ENCODE peak calls at places on chromosome 15, in ten cellular contexts. One of them, this sample, is unnamed.

GRCh38 chr15:78133801-78134200 is 2.6 kb upstream of the CIB2 start:
- DNase-seq in pancreas: no peak
- DNase-seq in right cardiac atrium: no peak
- DNase-seq in Peyer's patch: no peak
- DNase-seq in kidney: no peak
- DNase-seq in cardiac muscle cell: no peak
- DNase-seq in tibial artery: no peak
- DNase-seq in A549: no peak
- DNase-seq in HCT116: no peak
- DNase-seq in ovary: no peak
- DNase-seq in this sample: no peak

GRCh38 chr15:52642386-52643361 is 36.5 kb downstream of the ATOSA start:
- DNase-seq in pancreas: no peak
- DNase-seq in right cardiac atrium: no peak
- DNase-seq in Peyer's patch: no peak
- DNase-seq in kidney: no peak
- DNase-seq in cardiac muscle cell: no peak
- DNase-seq in tibial artery: no peak
- DNase-seq in A549: no peak
- DNase-seq in HCT116: no peak
- DNase-seq in ovary: no peak
- DNase-seq in this sample: no peak

GRCh38 chr15:71078506-71079207 is 36.6 kb upstream of the THSD4 start:
- DNase-seq in pancreas: no peak
- DNase-seq in right cardiac atrium: no peak
- DNase-seq in Peyer's patch: no peak
- DNase-seq in kidney: no peak
- DNase-seq in cardiac muscle cell: no peak
- DNase-seq in tibial artery: no peak
- DNase-seq in A549: no peak
- DNase-seq in HCT116: no peak
- DNase-seq in ovary: no peak
- DNase-seq in this sample: no peak

GRCh38 chr15:27601239-27601942 is 497.7 kb downstream of the OCA2 start:
- DNase-seq in pancreas: no peak
- DNase-seq in right cardiac atrium: no peak
- DNase-seq in Peyer's patch: no peak
- DNase-seq in kidney: no peak
- DNase-seq in cardiac muscle cell: peak; percentile 35
- DNase-seq in tibial artery: no peak
- DNase-seq in A549: peak; percentile 64
- DNase-seq in HCT116: no peak
- DNase-seq in ovary: no peak
- DNase-seq in this sample: no peak

GRCh38 chr15:96416218-96416933 is 85.9 kb downstream of the NR2F2 start:
- DNase-seq in pancreas: no peak
- DNase-seq in right cardiac atrium: peak; percentile 71
- DNase-seq in Peyer's patch: no peak
- DNase-seq in kidney: peak; percentile 74
- DNase-seq in cardiac muscle cell: no peak
- DNase-seq in tibial artery: no peak
- DNase-seq in A549: no peak
- DNase-seq in HCT116: no peak
- DNase-seq in ovary: no peak
- DNase-seq in this sample: no peak

GRCh38 chr15:76431936-76432335 is 95.4 kb downstream of the ISL2 start:
- DNase-seq in pancreas: no peak
- DNase-seq in right cardiac atrium: no peak
- DNase-seq in Peyer's patch: no peak
- DNase-seq in kidney: no peak
- DNase-seq in cardiac muscle cell: peak; percentile 69
- DNase-seq in tibial artery: no peak
- DNase-seq in A549: no peak
- DNase-seq in HCT116: no peak
- DNase-seq in ovary: no peak
- DNase-seq in this sample: no peak

GRCh38 chr15:78421241-78421994 is 16.6 kb upstream of the IREB2 start:
- DNase-seq in pancreas: no peak
- DNase-seq in right cardiac atrium: no peak
- DNase-seq in Peyer's patch: no peak
- DNase-seq in kidney: no peak
- DNase-seq in cardiac muscle cell: no peak
- DNase-seq in tibial artery: no peak
- DNase-seq in A549: no peak
- DNase-seq in HCT116: no peak
- DNase-seq in ovary: no peak
- DNase-seq in this sample: no peak

GRCh38 chr15:42826251-42826890 is 89.4 kb upstream of the CDAN1 start:
- DNase-seq in pancreas: no peak
- DNase-seq in right cardiac atrium: no peak
- DNase-seq in Peyer's patch: no peak
- DNase-seq in kidney: no peak
- DNase-seq in cardiac muscle cell: no peak
- DNase-seq in tibial artery: no peak
- DNase-seq in A549: no peak
- DNase-seq in HCT116: no peak
- DNase-seq in ovary: no peak
- DNase-seq in this sample: no peak

GRCh38 chr15:70281811-70282307 is 184.1 kb upstream of the TLE3 start:
- DNase-seq in pancreas: no peak
- DNase-seq in right cardiac atrium: no peak
- DNase-seq in Peyer's patch: peak; percentile 34
- DNase-seq in kidney: no peak
- DNase-seq in cardiac muscle cell: no peak
- DNase-seq in tibial artery: no peak
- DNase-seq in A549: no peak
- DNase-seq in HCT116: no peak
- DNase-seq in ovary: no peak
- DNase-seq in this sample: peak; percentile 50

GRCh38 chr15:38555686-38556334 is 8.8 kb downstream of the RASGRP1 start:
- DNase-seq in pancreas: no peak
- DNase-seq in right cardiac atrium: no peak
- DNase-seq in Peyer's patch: no peak
- DNase-seq in kidney: no peak
- DNase-seq in cardiac muscle cell: no peak
- DNase-seq in tibial artery: no peak
- DNase-seq in A549: no peak
- DNase-seq in HCT116: no peak
- DNase-seq in ovary: no peak
- DNase-seq in this sample: no peak

GRCh38 chr15:70922119-70922518 is 29.5 kb downstream of the LRRC49 start:
- DNase-seq in pancreas: no peak
- DNase-seq in right cardiac atrium: no peak
- DNase-seq in Peyer's patch: no peak
- DNase-seq in kidney: no peak
- DNase-seq in cardiac muscle cell: no peak
- DNase-seq in tibial artery: no peak
- DNase-seq in A549: no peak
- DNase-seq in HCT116: no peak
- DNase-seq in ovary: no peak
- DNase-seq in this sample: no peak

GRCh38 chr15:58546635-58547627 is 115.1 kb downstream of the LIPC start:
- DNase-seq in pancreas: peak; percentile 69
- DNase-seq in right cardiac atrium: peak; percentile 84
- DNase-seq in Peyer's patch: no peak
- DNase-seq in kidney: peak; percentile 84
- DNase-seq in cardiac muscle cell: peak; percentile 11
- DNase-seq in tibial artery: peak; percentile 49
- DNase-seq in A549: peak; percentile 95
- DNase-seq in HCT116: peak; percentile 76
- DNase-seq in ovary: peak; percentile 77
- DNase-seq in this sample: no peak

GRCh38 chr15:70048196-70048565 is 49.5 kb downstream of the TLE3 start:
- DNase-seq in pancreas: no peak
- DNase-seq in right cardiac atrium: peak; percentile 52
- DNase-seq in Peyer's patch: no peak
- DNase-seq in kidney: no peak
- DNase-seq in cardiac muscle cell: no peak
- DNase-seq in tibial artery: no peak
- DNase-seq in A549: no peak
- DNase-seq in HCT116: no peak
- DNase-seq in ovary: peak; percentile 32
- DNase-seq in this sample: no peak

GRCh38 chr15:25171856-25172687 is 217.3 kb downstream of the SNRPN start:
- DNase-seq in pancreas: peak; percentile 4
- DNase-seq in right cardiac atrium: peak; percentile 28
- DNase-seq in Peyer's patch: peak; percentile 8
- DNase-seq in kidney: peak; percentile 51
- DNase-seq in cardiac muscle cell: no peak
- DNase-seq in tibial artery: peak; percentile 11
- DNase-seq in A549: no peak
- DNase-seq in HCT116: no peak
- DNase-seq in ovary: peak; percentile 11
- DNase-seq in this sample: no peak
- H3K9me3 ChIP-seq in pancreas: no peaks in the 10 kb centered on the region
- H3K9me3 ChIP-seq in right cardiac atrium: peaks cover 2% of the 10 kb centered on the region
- H3K9me3 ChIP-seq in Peyer's patch: peaks cover 50% of the 10 kb centered on the region
- H3K9me3 ChIP-seq in kidney: peaks cover 22% of the 10 kb centered on the region
- H3K9me3 ChIP-seq in cardiac muscle cell: no peaks in the 10 kb centered on the region
- H3K9me3 ChIP-seq in tibial artery: peaks cover 54% of the 10 kb centered on the region
- H3K9me3 ChIP-seq in A549: no peaks in the 10 kb centered on the region
- H3K9me3 ChIP-seq in HCT116: peaks cover 25% of the 10 kb centered on the region
- H3K9me3 ChIP-seq in ovary: peaks cover 3% of the 10 kb centered on the region
- H3K9me3 ChIP-seq in this sample: peaks cover 4% of the 10 kb centered on the region

GRCh38 chr15:73369073-73369694 is 426 bp upstream of the HCN4 start:
- DNase-seq in pancreas: no peak
- DNase-seq in right cardiac atrium: no peak
- DNase-seq in Peyer's patch: no peak
- DNase-seq in kidney: no peak
- DNase-seq in cardiac muscle cell: peak; percentile 47
- DNase-seq in tibial artery: no peak
- DNase-seq in A549: no peak
- DNase-seq in HCT116: no peak
- DNase-seq in ovary: no peak
- DNase-seq in this sample: no peak

GRCh38 chr15:73370151-73370550 is 1.4 kb upstream of the HCN4 start:
- DNase-seq in pancreas: no peak
- DNase-seq in right cardiac atrium: no peak
- DNase-seq in Peyer's patch: no peak
- DNase-seq in kidney: no peak
- DNase-seq in cardiac muscle cell: peak; percentile 59
- DNase-seq in tibial artery: no peak
- DNase-seq in A549: no peak
- DNase-seq in HCT116: no peak
- DNase-seq in ovary: no peak
- DNase-seq in this sample: no peak

GRCh38 chr15:73368301-73369072 is at the start of gene HCN4:
- DNase-seq in pancreas: no peak
- DNase-seq in right cardiac atrium: peak; percentile 70
- DNase-seq in Peyer's patch: no peak
- DNase-seq in kidney: no peak
- DNase-seq in cardiac muscle cell: peak; percentile 89
- DNase-seq in tibial artery: no peak
- DNase-seq in A549: no peak
- DNase-seq in HCT116: no peak
- DNase-seq in ovary: no peak
- DNase-seq in this sample: no peak

GRCh38 chr15:73366766-73367623 is 1.8 kb downstream of the HCN4 start:
- DNase-seq in pancreas: no peak
- DNase-seq in right cardiac atrium: no peak
- DNase-seq in Peyer's patch: no peak
- DNase-seq in kidney: no peak
- DNase-seq in cardiac muscle cell: peak; percentile 68
- DNase-seq in tibial artery: no peak
- DNase-seq in A549: no peak
- DNase-seq in HCT116: no peak
- DNase-seq in ovary: no peak
- DNase-seq in this sample: no peak

GRCh38 chr15:73367624-73368300 is 996 bp downstream of the HCN4 start:
- DNase-seq in pancreas: no peak
- DNase-seq in right cardiac atrium: no peak
- DNase-seq in Peyer's patch: no peak
- DNase-seq in kidney: no peak
- DNase-seq in cardiac muscle cell: no peak
- DNase-seq in tibial artery: no peak
- DNase-seq in A549: no peak
- DNase-seq in HCT116: no peak
- DNase-seq in ovary: no peak
- DNase-seq in this sample: no peak
- H3K4me3 ChIP-seq in pancreas: peak overlapping the region; percentile 26
- H3K4me3 ChIP-seq in right cardiac atrium: peak overlapping the region; percentile 56
- H3K4me3 ChIP-seq in Peyer's patch: peak overlapping the region; percentile 47
- H3K4me3 ChIP-seq in kidney: no peak overlapping the region
- H3K4me3 ChIP-seq in cardiac muscle cell: peak overlapping the region; percentile 80
- H3K4me3 ChIP-seq in tibial artery: peak overlapping the region; percentile 25
- H3K4me3 ChIP-seq in A549: peak overlapping the region; percentile 97
- H3K4me3 ChIP-seq in HCT116: no peak overlapping the region
- H3K4me3 ChIP-seq in ovary: no peak overlapping the region
- H3K4me3 ChIP-seq in this sample: no peak overlapping the region

DNA sequence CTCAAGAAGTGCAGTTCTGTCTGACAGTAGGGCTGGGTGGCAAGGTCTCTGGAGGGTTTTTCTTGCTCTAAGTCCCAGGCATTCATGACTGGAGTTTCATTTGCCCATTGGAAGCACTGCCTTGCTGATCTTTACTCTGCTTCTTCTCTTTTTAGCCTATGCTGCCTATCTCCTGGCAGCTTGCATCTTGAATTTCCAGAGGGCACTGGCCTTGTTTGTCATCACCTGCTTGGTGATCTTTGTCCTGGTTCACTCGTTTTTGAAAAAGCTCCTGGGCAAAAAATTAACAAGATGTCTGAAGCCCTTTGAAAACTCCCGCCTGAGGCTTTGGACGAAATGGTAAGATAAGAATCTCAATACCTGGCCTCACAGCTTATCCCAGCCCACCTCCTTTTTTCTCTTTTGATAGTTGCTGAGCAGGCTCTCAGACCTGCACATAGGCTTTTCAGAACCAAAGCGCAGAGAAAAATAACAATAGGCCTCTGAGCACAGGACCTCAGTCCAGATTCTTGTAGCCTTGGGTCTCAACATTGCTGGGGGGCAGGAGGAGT is 10.9 kb downstream of the SLC28A2 start:
- DNase-seq in pancreas: no peak
- DNase-seq in right cardiac atrium: no peak
- DNase-seq in Peyer's patch: no peak
- DNase-seq in kidney: no peak
- DNase-seq in cardiac muscle cell: no peak
- DNase-seq in tibial artery: no peak
- DNase-seq in A549: no peak
- DNase-seq in HCT116: no peak
- DNase-seq in ovary: no peak
- DNase-seq in this sample: no peak
- H3K4me1 ChIP-seq in pancreas: no peaks in the 10 kb centered on the region
- H3K4me1 ChIP-seq in right cardiac atrium: no peaks in the 10 kb centered on the region
- H3K4me1 ChIP-seq in Peyer's patch: no peaks in the 10 kb centered on the region
- H3K4me1 ChIP-seq in kidney: no peaks in the 10 kb centered on the region
- H3K4me1 ChIP-seq in cardiac muscle cell: no peaks in the 10 kb centered on the region
- H3K4me1 ChIP-seq in tibial artery: no peaks in the 10 kb centered on the region
- H3K4me1 ChIP-seq in A549: no peaks in the 10 kb centered on the region
- H3K4me1 ChIP-seq in HCT116: no peaks in the 10 kb centered on the region
- H3K4me1 ChIP-seq in ovary: no peaks in the 10 kb centered on the region
- H3K4me1 ChIP-seq in this sample: no peaks in the 10 kb centered on the region

DNA sequence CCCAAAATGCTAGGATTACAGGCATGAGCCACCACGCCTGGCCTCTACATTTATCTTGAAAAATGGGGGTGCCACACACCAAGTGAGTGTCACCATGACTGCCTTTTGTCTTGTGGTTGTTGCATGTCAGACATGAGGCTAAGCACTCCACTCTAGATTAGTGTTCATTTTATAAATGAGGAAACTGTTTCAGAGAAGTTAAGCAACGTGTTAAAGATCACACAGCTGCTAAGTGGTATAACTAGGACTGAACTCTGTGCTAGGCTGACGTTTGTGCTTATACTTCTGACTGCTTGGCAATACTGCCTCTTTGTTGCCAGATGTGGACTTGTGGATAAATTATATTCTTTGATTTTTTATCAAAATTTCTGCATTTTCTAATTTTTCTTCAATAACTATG is 50.8 kb upstream of the SMAD6 start:
- DNase-seq in pancreas: no peak
- DNase-seq in right cardiac atrium: no peak
- DNase-seq in Peyer's patch: no peak
- DNase-seq in kidney: no peak
- DNase-seq in cardiac muscle cell: no peak
- DNase-seq in tibial artery: no peak
- DNase-seq in A549: no peak
- DNase-seq in HCT116: no peak
- DNase-seq in ovary: no peak
- DNase-seq in this sample: no peak
- H3K9me3 ChIP-seq in pancreas: no peaks in the 10 kb centered on the region
- H3K9me3 ChIP-seq in right cardiac atrium: no peaks in the 10 kb centered on the region
- H3K9me3 ChIP-seq in Peyer's patch: no peaks in the 10 kb centered on the region
- H3K9me3 ChIP-seq in kidney: no peaks in the 10 kb centered on the region
- H3K9me3 ChIP-seq in cardiac muscle cell: no peaks in the 10 kb centered on the region
- H3K9me3 ChIP-seq in tibial artery: no peaks in the 10 kb centered on the region
- H3K9me3 ChIP-seq in A549: no peaks in the 10 kb centered on the region
- H3K9me3 ChIP-seq in HCT116: no peaks in the 10 kb centered on the region
- H3K9me3 ChIP-seq in ovary: no peaks in the 10 kb centered on the region
- H3K9me3 ChIP-seq in this sample: no peaks in the 10 kb centered on the region

This sample was measured in CD4-positive, CD25-positive, alpha-beta regulatory T cell.